ENCODE peak calls at places on chromosomes 12 and 14, in five cellular contexts. I is NCI-H460; F is stimulated activated CD8-positive, alpha-beta memory T cell treated with anti-CD3 and anti-CD28 coated beads, Interleukin-2, amount 100 ng/mL, for 48 hours; D is T follicular helper cell; Z is coronary artery. E is an unnamed sample.

GRCh38 chr12:48794870-48795269 is 6.0 kb upstream of the ADCY6 start:
- DNase-seq in I (no peak), F (no peak), D (no peak), Z (no peak), E (no peak)

GRCh38 chr12:58602736-58603135 is 317.6 kb downstream of the LRIG3 start:
- DNase-seq in I (no peak), F (no peak), D (no peak), Z (no peak), E (no peak)

GRCh38 chr12:24574538-24574937 is 374.4 kb downstream of the BCAT1 start:
- DNase-seq in I (no peak), F (no peak), D (no peak), Z (no peak), E (no peak)

GRCh38 chr14:24325963-24326362 is 8.9 kb downstream of the ADCY4 start:
- DNase-seq in I (no peak), F (no peak), D (no peak), Z (no peak), E (no peak)

GRCh38 chr12:57611810-57612710 is 825 bp downstream of the ARHGEF25 start:
- DNase-seq in I (no peak), F (no peak), D (no peak), Z (no peak), E (no peak)

GRCh38 chr12:111248981-111249380 is 119.9 kb downstream of the PHETA1 start:
- DNase-seq in I (no peak), F (no peak), D (no peak), Z (no peak), E (no peak)

GRCh38 chr12:95808146-95808545 is 17.6 kb upstream of the NTN4 start:
- DNase-seq in I (no peak), F (no peak), D (no peak), Z (no peak), E (no peak)

GRCh38 chr12:15534322-15534721 is 212.0 kb downstream of the PTPRO start:
- DNase-seq in I (no peak), F (no peak), D (no peak), Z (no peak), E (peak)

GRCh38 chr12:101018540-101018939 is 191.5 kb downstream of the SLC5A8 start:
- DNase-seq in I (no peak), F (no peak), D (no peak), Z (no peak), E (peak)

GRCh38 chr14:80134321-80134720 is 77.0 kb downstream of the DIO2 start:
- DNase-seq in I (no peak), F (no peak), D (no peak), Z (no peak), E (no peak)

GRCh38 chr12:38817942-38818341 is 87.4 kb downstream of the CPNE8 start:
- DNase-seq in I (no peak), F (no peak), D (no peak), Z (no peak), E (no peak)

GRCh38 chr12:110591508-110592051 is 8.5 kb upstream of the PPTC7 start:
- DNase-seq in I (no peak), F (no peak), D (no peak), Z (no peak), E (peak)

GRCh38 chr14:76599556-76599955 is 161.7 kb upstream of the VASH1 start:
- DNase-seq in I (no peak), F (no peak), D (no peak), Z (no peak), E (no peak)

GRCh38 chr12:102871014-102871413 is 46.0 kb downstream of the PAH start:
- DNase-seq in I (no peak), F (no peak), D (no peak), Z (no peak), E (no peak)

GRCh38 chr12:110281549-110282342 is 699 bp downstream of the ATP2A2 start:
- DNase-seq in I (peak), F (peak), D (peak), Z (peak), E (peak)

GRCh38 chr12:109775172-109775881 is 57.9 kb downstream of the TRPV4 start:
- DNase-seq in I (peak), F (peak), D (peak), Z (no peak), E (peak)

GRCh38 chr14:22848391-22849164 is 12.2 kb downstream of the MMP14 start:
- DNase-seq in I (no peak), F (no peak), D (no peak), Z (peak), E (no peak)

GRCh38 chr14:21536395-21537087 is 10.4 kb upstream of the SALL2 start:
- DNase-seq in I (no peak), F (no peak), D (no peak), Z (no peak), E (no peak)

GRCh38 chr12:15629108-15629507 is 160.1 kb downstream of the EPS8 start:
- DNase-seq in I (peak), F (no peak), D (no peak), Z (peak), E (no peak)

GRCh38 chr12:62646566-62646965 is 179.9 kb downstream of the MON2 start:
- DNase-seq in I (no peak), F (no peak), D (no peak), Z (no peak), E (no peak)

GRCh38 chr12:24496755-24497154 is 452.1 kb downstream of the BCAT1 start:
- DNase-seq in I (no peak), F (no peak), D (no peak), Z (no peak), E (no peak)

GRCh38 chr12:126908765-126909142 is 1358.2 kb upstream of the TMEM132C start:
- DNase-seq in I (no peak), F (no peak), D (no peak), Z (no peak), E (no peak)

GRCh38 chr14:104461676-104462443 is 117.7 kb upstream of the C14orf180 start:
- DNase-seq in I (no peak), F (no peak), D (no peak), Z (peak), E (no peak)

GRCh38 chr12:112530941-112531340 is 112.2 kb downstream of the PTPN11 start:
- DNase-seq in I (no peak), F (no peak), D (no peak), Z (no peak), E (no peak)

GRCh38 chr12:106861984-106862894 is 87.8 kb downstream of the RIC8B start:
- DNase-seq in I (no peak), F (no peak), D (no peak), Z (no peak), E (no peak)

GRCh38 chr12:15933751-15934150 is 22.6 kb downstream of the DERA start:
- DNase-seq in I (no peak), F (no peak), D (no peak), Z (no peak), E (no peak)

GRCh38 chr14:74732387-74732786 is 19.4 kb downstream of the FCF1 start:
- DNase-seq in I (no peak), F (no peak), D (no peak), Z (no peak), E (no peak)

GRCh38 chr12:94686834-94687628 is 36.7 kb upstream of the TMCC3 start:
- DNase-seq in I (no peak), F (no peak), D (no peak), Z (no peak), E (no peak)

GRCh38 chr14:90290612-90291011 is 34.3 kb downstream of the PSMC1 start:
- DNase-seq in I (no peak), F (no peak), D (no peak), Z (no peak), E (no peak)

GRCh38 chr12:121894633-121895032 is 6.0 kb downstream of the PSMD9 start:
- DNase-seq in I (no peak), F (no peak), D (no peak), Z (no peak), E (peak)

GRCh38 chr12:40106202-40106533 is 287 bp upstream of the SLC2A13 start:
- DNase-seq in I (no peak), F (no peak), D (no peak), Z (no peak), E (no peak)

GRCh38 chr14:72054929-72055328 is 122.7 kb downstream of the RGS6 start:
- DNase-seq in I (no peak), F (no peak), D (no peak), Z (no peak), E (no peak)

GRCh38 chr12:4011597-4011996 is 138.4 kb upstream of the PARP11 start:
- DNase-seq in I (no peak), F (no peak), D (no peak), Z (no peak), E (peak)

GRCh38 chr14:90697577-90698206 is 118.5 kb downstream of the TTC7B start:
- DNase-seq in I (peak), F (peak), D (peak), Z (peak), E (peak)

GRCh38 chr12:96197503-96198272 is 3.5 kb downstream of the ELK3 start:
- DNase-seq in I (peak), F (no peak), D (no peak), Z (no peak), E (peak)

GRCh38 chr12:43277630-43278267 is 274.3 kb downstream of the ADAMTS20 start:
- DNase-seq in I (peak), F (no peak), D (no peak), Z (no peak), E (peak)

GRCh38 chr12:11827096-11827841 is 177.8 kb downstream of the ETV6 start:
- DNase-seq in I (no peak), F (no peak), D (no peak), Z (no peak), E (no peak)

GRCh38 chr14:21440857-21441256 is 15.1 kb downstream of the CHD8 start:
- DNase-seq in I (no peak), F (no peak), D (no peak), Z (no peak), E (no peak)

GRCh38 chr14:22986508-22987054 is 4.2 kb upstream of the AJUBA start:
- DNase-seq in I (peak), F (peak), D (peak), Z (peak), E (peak)